ENCODE peak calls at places on chromosome 14, in eight cellular contexts. E is ovary, A is SJSA1, S is mucosa of descending colon, K is aorta, M is A549, F is tibial nerve, L is right atrium auricular region. C is an unnamed sample.

GRCh38 chr14:47917344-47917954 is 242.0 kb upstream of the MDGA2 start:
- DNase-seq in M (peak; percentile 3), A (no peak), S (no peak), E (no peak), K (no peak), F (no peak), L (no peak), C (no peak)

GRCh38 chr14:24130380-24130716 is at the start of gene FITM1:
- DNase-seq in K (no peak), L (no peak), S (no peak), E (no peak), M (no peak), A (no peak), F (no peak), C (no peak)

GRCh38 chr14:53391156-53391555 is 238.0 kb upstream of the DDHD1 start:
- DNase-seq in F (no peak), L (no peak), E (peak; percentile 22), A (no peak), M (no peak), S (no peak), K (no peak), C (no peak)

GRCh38 chr14:102898776-102899515 is 23.5 kb upstream of the AMN start:
- DNase-seq in A (no peak), K (no peak), S (no peak), M (no peak), E (no peak), L (no peak), F (no peak), C (peak; percentile 76)

GRCh38 chr14:58243790-58244555 is 670 bp upstream of the PSMA3 start:
- DNase-seq in E (no peak), K (no peak), S (no peak), A (no peak), F (no peak), L (no peak), M (peak; percentile 38), C (no peak)

GRCh38 chr14:89681086-89682018 is 264.3 kb upstream of the FOXN3 start:
- DNase-seq in K (peak; percentile 46), M (no peak), S (no peak), F (no peak), L (no peak), E (no peak), A (no peak), C (peak; percentile 76)

GRCh38 chr14:69355955-69356321 is 42.2 kb downstream of the ERH start:
- DNase-seq in S (no peak), E (no peak), K (peak; percentile 74), L (peak; percentile 79), M (no peak), F (peak; percentile 40), A (no peak), C (no peak)

GRCh38 chr14:77125275-77126073 is 16.1 kb downstream of the ZDHHC22 start:
- DNase-seq in L (peak; percentile 16), S (no peak), K (no peak), E (no peak), M (no peak), F (no peak), A (no peak), C (no peak)

GRCh38 chr14:100659345-100660001 is 67.2 kb upstream of the DLK1 start:
- DNase-seq in S (no peak), F (no peak), L (no peak), A (no peak), M (no peak), E (no peak), K (no peak), C (no peak)

GRCh38 chr14:56608682-56609081 is 29.1 kb downstream of the TMEM260 start:
- DNase-seq in L (no peak), E (no peak), S (no peak), M (peak; percentile 4), A (no peak), F (no peak), K (no peak), C (no peak)

GRCh38 chr14:99036594-99037293 is 235.3 kb downstream of the BCL11B start:
- DNase-seq in S (no peak), L (no peak), M (no peak), F (no peak), A (peak; percentile 18), E (no peak), K (peak; percentile 74), C (no peak)

GRCh38 chr14:38948171-38948570 is 154.9 kb downstream of the SEC23A start:
- DNase-seq in M (no peak), S (no peak), F (no peak), E (no peak), K (no peak), L (no peak), A (peak; percentile 45), C (no peak)

GRCh38 chr14:102774391-102775153 is 2.7 kb upstream of the TRAF3 start:
- DNase-seq in L (peak; percentile 68), M (peak; percentile 81), A (peak; percentile 54), F (no peak), K (peak; percentile 68), S (peak; percentile 52), E (peak; percentile 33), C (peak; percentile 83)

GRCh38 chr14:94584591-94585280 is 3.5 kb downstream of the SERPINA5 start:
- DNase-seq in A (no peak), L (no peak), S (no peak), K (no peak), M (no peak), F (no peak), E (no peak), C (no peak)

GRCh38 chr14:90554341-90554740 is 157.5 kb downstream of the CALM1 start:
- DNase-seq in F (no peak), L (no peak), S (no peak), M (no peak), E (no peak), K (peak; percentile 72), A (no peak), C (no peak)

GRCh38 chr14:19917243-19917642 is 3.2 kb upstream of the OR4K5 start:
- DNase-seq in M (no peak), F (no peak), K (no peak), L (no peak), E (no peak), A (no peak), S (no peak), C (no peak)

GRCh38 chr14:19917955-19918518 is 2.4 kb upstream of the OR4K5 start:
- DNase-seq in A (no peak), K (no peak), M (no peak), S (no peak), F (no peak), E (no peak), L (no peak), C (no peak)

GRCh38 chr14:19920021-19920657 is at the start of gene OR4K5:
- DNase-seq in S (no peak), M (no peak), E (no peak), K (no peak), F (no peak), L (no peak), A (no peak), C (no peak)

DNA sequence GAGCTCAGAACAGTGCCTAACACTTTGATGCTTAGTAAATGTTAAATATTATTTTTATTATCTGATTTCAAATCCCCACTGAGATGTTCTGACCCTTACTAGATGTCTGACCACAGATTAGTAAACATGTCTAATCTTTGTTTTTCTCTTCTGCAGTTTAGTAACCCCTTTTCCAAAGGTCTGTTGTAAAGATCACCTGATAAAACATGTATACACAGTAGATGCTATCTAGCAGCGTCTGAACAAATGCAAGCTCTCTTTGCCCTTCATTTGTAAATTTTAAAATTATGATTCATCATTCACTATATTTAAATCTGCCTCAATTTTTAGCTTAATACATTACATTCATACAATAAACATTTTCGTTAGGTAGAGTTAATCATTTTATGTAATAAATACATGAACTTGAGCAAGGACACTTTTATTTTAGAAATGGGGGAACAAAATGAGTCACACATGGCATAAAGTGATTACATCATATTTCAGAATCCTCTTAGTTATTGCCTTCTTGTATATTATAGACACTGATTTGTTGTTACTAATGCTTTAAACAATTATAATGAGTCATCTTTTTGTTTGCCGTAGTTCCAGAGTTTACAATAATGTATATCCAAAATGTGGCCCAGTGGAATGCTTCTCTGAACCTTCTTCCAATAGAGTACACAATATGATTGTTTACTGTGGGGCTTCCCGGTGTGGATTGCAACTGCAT is 1.7 kb upstream of the OR4K5 start:
- DNase-seq in S (no peak), L (no peak), M (no peak), A (no peak), F (no peak), E (no peak), K (no peak), C (no peak)
- H3K9me3 ChIP-seq in S (peaks cover 45% of the 10 kb centered on the region), L (no peaks in the 10 kb centered on the region), M (no peaks in the 10 kb centered on the region), A (no peaks in the 10 kb centered on the region), F (no peaks in the 10 kb centered on the region), E (no peaks in the 10 kb centered on the region), K (no peaks in the 10 kb centered on the region), C (peaks cover 3% of the 10 kb centered on the region)

GRCh38 chr14:60487211-60487610 is 1.3 kb upstream of the C14orf39 start:
- DNase-seq in M (no peak), F (no peak), S (no peak), A (no peak), E (no peak), K (no peak), L (no peak), C (no peak)

GRCh38 chr14:60485600-60486251 is at the start of gene C14orf39:
- DNase-seq in M (no peak), K (no peak), E (peak; percentile 40), S (no peak), L (no peak), A (no peak), F (no peak), C (no peak)

GRCh38 chr14:60488175-60488574 is 2.3 kb upstream of the C14orf39 start:
- DNase-seq in M (no peak), S (no peak), L (no peak), K (no peak), F (no peak), E (no peak), A (no peak), C (no peak)

GRCh38 chr14:60482743-60483142 is 3.1 kb downstream of the C14orf39 start:
- DNase-seq in F (no peak), K (no peak), E (no peak), M (no peak), S (no peak), A (no peak), L (no peak), C (no peak)

GRCh38 chr14:60485057-60485599 is 735 bp downstream of the C14orf39 start:
- DNase-seq in L (no peak), M (no peak), F (no peak), E (no peak), S (no peak), A (no peak), K (no peak), C (no peak)
- H3K4me3 ChIP-seq in L (no peak overlapping the region), M (no peak overlapping the region), F (peak overlapping the region; percentile 18), E (peak overlapping the region; percentile 12), S (no peak overlapping the region), A (peak overlapping the region; percentile 32), K (no peak overlapping the region), C (peak overlapping the region; percentile 29)

GRCh38 chr14:96507723-96508122 is 5.5 kb downstream of the PAPOLA start:
- DNase-seq in E (no peak), A (no peak), L (no peak), M (no peak), K (no peak), F (no peak), S (no peak), C (no peak)
- H3K4me1 ChIP-seq in E (peaks cover 16% of the 10 kb centered on the region), A (peaks cover 18% of the 10 kb centered on the region), L (no peaks in the 10 kb centered on the region), M (peaks cover 63% of the 10 kb centered on the region), K (peaks cover 4% of the 10 kb centered on the region), F (peaks cover 76% of the 10 kb centered on the region), S (peaks cover 45% of the 10 kb centered on the region), C (peaks cover 26% of the 10 kb centered on the region)

DNA sequence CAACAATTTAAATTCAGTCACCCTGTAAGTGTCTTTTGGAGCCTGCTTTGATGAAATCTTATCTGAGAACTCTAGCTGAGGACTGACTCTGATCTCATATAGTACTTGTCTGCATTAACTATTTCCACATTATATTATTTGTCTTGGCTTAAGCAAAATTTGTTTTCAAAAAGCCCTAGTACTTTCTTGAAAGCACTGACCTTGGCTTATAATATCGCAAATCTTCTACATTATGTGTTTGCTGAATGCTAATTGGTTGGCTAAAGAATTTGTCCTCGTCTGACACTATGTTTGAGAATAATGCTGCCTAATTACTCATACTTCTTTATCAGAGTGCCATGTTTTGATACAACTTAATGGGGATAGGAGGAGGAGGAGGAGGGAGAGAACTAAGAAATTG is 46.9 kb upstream of the FLRT2 start:
- DNase-seq in A (no peak), L (no peak), F (no peak), M (no peak), K (no peak), E (no peak), S (no peak), C (no peak)
- H3K9me3 ChIP-seq in A (no peaks in the 10 kb centered on the region), L (no peaks in the 10 kb centered on the region), F (no peaks in the 10 kb centered on the region), M (no peaks in the 10 kb centered on the region), K (no peaks in the 10 kb centered on the region), E (no peaks in the 10 kb centered on the region), S (no peaks in the 10 kb centered on the region), C (no peaks in the 10 kb centered on the region)